ENCODE peak calls at places on chromosome 2, in four cellular contexts. S is CD8-positive, alpha-beta T cell; N is pancreas; B is IMR-90. I is an unnamed sample. For H3K36me3, the result is how much of the 10 kb centered on the place peaks cover.

GRCh38 chr2:40955635-40956034 is 503.7 kb upstream of the SLC8A1 start:
- DNase-seq in S (no peak), N (no peak), B (no peak), I (no peak)

GRCh38 chr2:28348149-28348567 is 44.5 kb upstream of the FOSL2 start:
- DNase-seq in S (peak), N (no peak), B (no peak), I (no peak)

GRCh38 chr2:173884403-173884802 is 80.8 kb downstream of the SP3 start:
- DNase-seq in S (peak), N (peak), B (peak), I (peak)

GRCh38 chr2:143525006-143525405 is 395.8 kb downstream of the ARHGAP15 start:
- DNase-seq in S (no peak), N (no peak), B (peak), I (peak)

GRCh38 chr2:46504221-46504620 is 24.9 kb downstream of the TMEM247 start:
- DNase-seq in S (no peak), N (no peak), B (no peak), I (no peak)

GRCh38 chr2:106115250-106115649 is 78.9 kb downstream of the UXS1 start:
- DNase-seq in S (no peak), N (no peak), B (peak), I (no peak)

GRCh38 chr2:117942958-117943672 is 70.8 kb downstream of the CCDC93 start:
- DNase-seq in S (no peak), N (no peak), B (peak), I (no peak)

GRCh38 chr2:160910681-160911080 is 249.5 kb upstream of the TANK start:
- DNase-seq in S (no peak), N (no peak), B (peak), I (no peak)

DNA sequence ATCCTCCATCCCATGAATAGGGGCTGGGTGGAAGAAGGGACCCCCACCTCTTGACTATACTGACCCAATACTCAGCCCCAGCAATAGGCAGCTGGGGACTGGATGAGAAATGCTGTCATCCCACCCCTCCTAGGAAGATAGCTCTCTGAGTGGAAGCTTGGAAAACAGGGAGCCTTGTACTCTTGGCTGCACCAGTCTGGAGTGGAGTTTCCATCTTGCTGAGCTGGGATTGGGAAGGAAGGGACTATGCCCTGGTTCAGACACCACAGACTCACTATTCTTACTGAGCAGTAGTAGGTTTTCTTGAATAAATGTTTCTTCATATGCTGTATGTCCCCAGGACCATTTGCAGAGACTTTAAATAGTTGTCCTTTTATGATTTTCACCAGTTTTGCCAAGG is 7.4 kb downstream of the DCAF17 start:
- DNase-seq in S (no peak), N (no peak), B (no peak), I (no peak)
- H3K36me3 ChIP-seq in S (under half), N (under half), B (under half), I (half or more)

DNA sequence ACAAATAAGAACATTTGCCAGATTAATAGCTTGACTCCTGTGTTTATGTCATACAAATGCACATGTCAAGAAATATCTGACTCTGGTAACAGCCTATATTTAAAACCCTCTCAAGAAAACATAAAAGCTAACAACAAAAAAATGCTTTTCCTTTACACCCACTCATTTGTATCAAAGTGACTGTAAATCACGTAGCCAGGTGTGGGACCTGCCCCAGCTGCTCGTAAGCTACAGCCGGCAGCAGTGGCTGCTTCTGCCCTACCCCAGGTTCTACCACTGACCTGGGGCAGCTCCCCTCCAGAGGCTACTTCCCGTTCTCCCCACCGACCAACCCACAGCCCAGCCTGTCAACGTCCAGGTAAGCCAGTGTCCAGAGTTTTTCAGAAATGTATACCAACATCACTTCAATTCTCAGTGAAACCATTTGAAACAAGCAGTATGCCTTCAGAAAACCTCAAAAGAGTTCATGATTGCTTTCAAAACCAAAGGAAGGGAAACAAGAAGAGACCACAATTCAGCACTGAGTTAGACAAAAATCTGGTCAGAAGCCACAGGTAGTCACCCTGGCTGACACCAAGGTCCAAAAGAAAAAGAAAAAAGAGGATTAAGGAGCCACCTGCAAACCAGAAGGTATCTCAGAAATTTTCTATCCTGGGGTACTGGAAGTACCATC is 40.4 kb downstream of the KIDINS220 start:
- DNase-seq in S (no peak), N (no peak), B (no peak), I (no peak)
- H3K36me3 ChIP-seq in S (under half), N (under half), B (under half), I (under half)

DNA sequence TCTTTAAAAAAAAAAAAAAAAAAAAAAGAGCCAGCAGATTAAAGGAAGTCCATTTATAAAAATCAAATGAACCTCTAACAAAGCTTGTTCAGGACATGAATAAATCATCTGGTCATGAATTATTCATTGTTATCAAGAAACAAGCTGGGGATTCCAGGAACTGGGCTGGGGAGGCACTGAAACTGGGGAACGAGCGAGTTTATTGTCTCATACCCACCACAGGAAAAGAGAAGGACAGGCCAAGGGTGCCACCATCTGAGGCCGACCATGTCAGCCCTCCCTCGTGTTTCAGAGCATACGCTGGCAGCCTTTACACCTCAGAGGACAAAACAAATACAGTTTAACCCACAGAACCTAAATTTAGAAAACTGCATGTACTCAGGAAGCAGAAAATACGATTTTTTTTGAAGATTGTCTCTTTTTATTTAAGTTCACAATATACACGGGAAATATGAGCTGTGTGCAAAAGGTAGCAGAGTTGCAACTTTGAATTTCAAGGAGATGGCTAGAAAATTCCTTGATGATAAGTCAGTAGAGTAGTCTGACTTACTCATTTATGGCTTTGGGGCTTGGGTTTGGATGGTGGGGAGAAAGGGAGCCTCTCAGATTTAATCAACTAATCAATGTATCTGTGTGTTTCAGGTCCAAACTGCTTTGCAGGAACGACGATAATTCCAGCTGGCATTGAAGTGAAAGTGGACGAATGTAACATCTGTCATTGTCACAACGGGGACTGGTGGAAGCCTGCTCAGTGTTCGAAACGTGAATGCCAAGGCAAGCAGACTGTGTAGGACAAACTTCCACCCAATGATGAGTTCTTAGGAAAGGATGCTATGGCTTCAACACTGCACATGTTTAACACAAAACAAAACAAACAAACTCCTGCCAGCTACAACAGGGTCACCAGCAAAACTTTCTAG is 164.4 kb downstream of the VWC2L start:
- DNase-seq in S (no peak), N (no peak), B (no peak), I (no peak)
- H3K36me3 ChIP-seq in S (under half), N (under half), B (under half), I (under half)

GRCh38 chr2:223896751-223897320 is 48.3 kb downstream of the WDFY1 start:
- DNase-seq in S (no peak), N (no peak), B (peak), I (no peak)
- H3K36me3 ChIP-seq in S (under half), N (under half), B (under half), I (under half)